ENCODE peak calls at places on chromosome 22, in four cellular contexts. I is H1, M is HepG2, B is GM12878. D is an unnamed sample. For H3K9me3, the result is how much of the 10 kb centered on the place peaks cover.

GRCh38 chr22:43895986-43896645 is 4.3 kb upstream of the PNPLA5 start:
- DNase-seq in I (no peak), M (no peak), B (no peak), D (no peak)

GRCh38 chr22:38879961-38880360 is 7.9 kb upstream of the CBX6 start:
- DNase-seq in I (no peak), M (no peak), B (no peak), D (no peak)

GRCh38 chr22:19802881-19803735 is 42.5 kb downstream of the TBX1 start:
- DNase-seq in I (no peak), M (no peak), B (no peak), D (no peak)

GRCh38 chr22:49934144-49934890 is 15.9 kb downstream of the CRELD2 start:
- DNase-seq in I (no peak), M (no peak), B (no peak), D (no peak)

GRCh38 chr22:22976033-22976922 is 88.7 kb downstream of the IGLL5 start:
- DNase-seq in I (no peak), M (peak), B (no peak), D (no peak)

GRCh38 chr22:19703869-19704268 is 10.4 kb upstream of the SEPTIN5 start:
- DNase-seq in I (no peak), M (no peak), B (no peak), D (no peak)

GRCh38 chr22:31526275-31526674 is 29.9 kb downstream of the SFI1 start:
- DNase-seq in I (no peak), M (no peak), B (no peak), D (no peak)

GRCh38 chr22:32355760-32356159 is 1.9 kb upstream of the RFPL3 start:
- DNase-seq in I (no peak), M (peak), B (no peak), D (peak)

GRCh38 chr22:22243033-22243680 is 1.4 kb upstream of the VPREB1 start:
- DNase-seq in I (no peak), M (no peak), B (no peak), D (no peak)

GRCh38 chr22:46116491-46116958 is 33.8 kb upstream of the PPARA start:
- DNase-seq in I (peak), M (peak), B (peak), D (peak)

GRCh38 chr22:30634477-30635233 is 926 bp upstream of the SLC35E4 start:
- DNase-seq in I (peak), M (peak), B (peak), D (peak)

GRCh38 chr22:45334068-45334467 is 24.3 kb downstream of the FAM118A start:
- DNase-seq in I (no peak), M (no peak), B (no peak), D (no peak)

GRCh38 chr22:41910599-41911291 is 4.1 kb downstream of the SHISA8 start:
- DNase-seq in I (no peak), M (no peak), B (no peak), D (no peak)

GRCh38 chr22:37184380-37184755 is 3.7 kb downstream of the C1QTNF6 start:
- DNase-seq in I (no peak), M (no peak), B (no peak), D (no peak)

GRCh38 chr22:36369004-36369921 is 18.5 kb downstream of the MYH9 start:
- DNase-seq in I (no peak), M (no peak), B (no peak), D (no peak)

GRCh38 chr22:38479096-38479840 is 11.4 kb downstream of the KDELR3 start:
- DNase-seq in I (no peak), M (no peak), B (no peak), D (no peak)

GRCh38 chr22:23670378-23671295 is 20.2 kb upstream of the RGL4 start:
- DNase-seq in I (no peak), M (no peak), B (no peak), D (no peak)

GRCh38 chr22:23268877-23269276 is 88.6 kb downstream of the BCR start:
- DNase-seq in I (no peak), M (no peak), B (no peak), D (no peak)

GRCh38 chr22:33922268-33922667 is 2.0 kb upstream of the LARGE1 start:
- DNase-seq in I (no peak), M (peak), B (no peak), D (peak)

GRCh38 chr22:22865311-22866072 is 22.1 kb upstream of the IGLL5 start:
- DNase-seq in I (no peak), M (no peak), B (no peak), D (no peak)

DNA sequence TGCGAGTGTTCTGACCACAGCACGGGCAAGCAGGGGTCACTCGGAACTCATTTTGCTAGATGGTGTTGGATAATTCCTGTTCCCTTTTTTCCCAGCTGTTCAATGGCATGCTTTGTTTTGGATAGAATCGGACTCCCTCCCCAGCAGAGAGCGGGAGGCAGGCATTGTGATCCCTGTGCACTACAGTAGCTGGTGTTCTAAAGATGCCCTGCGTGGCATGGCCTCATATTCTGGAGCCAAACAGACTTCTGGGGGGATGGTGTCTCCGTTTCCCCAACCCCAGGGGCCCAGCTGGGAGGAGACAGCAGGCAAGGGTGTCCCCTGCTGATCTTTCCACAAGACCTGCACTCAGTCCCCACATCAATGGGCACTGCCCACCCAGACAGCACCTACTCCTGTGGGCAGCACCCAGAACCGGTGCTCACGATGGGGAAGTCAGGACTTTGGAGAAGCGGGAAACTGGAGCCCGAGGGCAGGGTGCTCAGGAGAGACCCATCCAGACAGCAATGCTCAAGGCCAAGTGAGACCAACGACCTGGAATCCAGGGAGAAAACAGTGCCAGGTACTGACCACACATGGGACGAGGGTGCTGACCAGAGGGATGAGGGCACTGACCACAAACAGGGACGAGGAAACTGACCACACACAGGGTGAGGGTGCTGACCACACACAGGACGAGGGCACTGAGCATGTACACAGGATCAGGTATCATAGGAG is 934.9 kb downstream of the BRD1 start:
- DNase-seq in I (no peak), M (no peak), B (no peak), D (no peak)
- H3K9me3 ChIP-seq in I (under half), M (under half), B (under half), D (under half)

GRCh38 chr22:25067851-25068421 is 115.4 kb downstream of the KIAA1671 start:
- DNase-seq in I (no peak), M (no peak), B (no peak), D (no peak)
- TF ChIP-seq SUZ12 in I (no peak), M (no peak), B (no peak), D (no peak)

GRCh38 chr22:48863965-48864538 is 963.6 kb downstream of the BRD1 start:
- DNase-seq in I (no peak), M (no peak), B (no peak), D (no peak)

GRCh38 chr22:48857202-48857805 is 970.4 kb downstream of the BRD1 start:
- DNase-seq in I (no peak), M (no peak), B (no peak), D (no peak)

GRCh38 chr22:48858121-48858520 is 969.6 kb downstream of the BRD1 start:
- DNase-seq in I (no peak), M (no peak), B (no peak), D (no peak)

GRCh38 chr22:48858856-48859255 is 968.8 kb downstream of the BRD1 start:
- DNase-seq in I (no peak), M (no peak), B (no peak), D (no peak)

GRCh38 chr22:48860557-48860956 is 967.1 kb downstream of the BRD1 start:
- DNase-seq in I (no peak), M (no peak), B (no peak), D (no peak)
- H3K9me3 ChIP-seq in I (under half), M (under half), B (under half), D (under half)

DNA sequence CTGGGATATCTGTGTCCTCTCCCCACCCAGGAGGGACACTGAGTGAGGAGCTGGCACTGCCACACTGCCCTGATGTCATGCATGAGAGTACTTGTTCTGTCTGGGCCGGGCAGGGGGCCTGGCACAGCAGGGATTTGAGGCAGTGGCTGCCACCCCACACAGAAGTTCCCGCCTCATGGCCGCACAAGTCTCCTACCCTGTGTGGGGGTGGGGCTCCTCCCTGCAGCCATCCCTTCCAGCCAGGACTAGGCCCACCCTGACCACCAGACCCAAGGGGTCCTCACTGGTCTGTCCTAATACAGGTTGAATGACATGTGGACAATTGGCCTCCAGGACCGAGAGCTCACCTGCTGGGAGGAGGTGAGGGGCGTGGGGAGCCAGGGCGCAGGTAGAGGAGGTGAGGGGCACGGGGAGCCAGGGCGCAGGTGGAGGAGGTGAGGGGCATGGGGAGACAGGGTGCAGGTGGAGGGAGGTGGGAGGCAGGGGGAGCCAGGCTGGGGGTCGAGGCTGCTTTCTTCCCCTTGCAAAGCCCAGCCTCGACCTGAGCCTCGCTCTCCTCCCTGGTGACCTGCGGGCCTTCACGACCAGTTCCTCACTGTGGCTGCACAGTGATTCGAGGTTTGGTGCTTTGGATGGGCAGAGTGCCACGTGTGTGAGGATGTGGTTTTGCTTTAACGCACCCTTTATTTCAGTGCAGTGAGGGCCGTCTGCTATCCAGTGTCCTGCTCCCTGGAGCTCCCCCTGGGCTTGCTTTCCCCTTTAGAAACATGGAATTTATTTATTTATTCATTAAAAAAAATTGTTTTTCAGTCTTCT is 7.4 kb downstream of the LZTR1 start:
- DNase-seq in I (no peak), M (no peak), B (no peak), D (no peak)
- TF ChIP-seq SUZ12 in I (no peak), M (no peak), B (no peak), D (no peak)

DNA sequence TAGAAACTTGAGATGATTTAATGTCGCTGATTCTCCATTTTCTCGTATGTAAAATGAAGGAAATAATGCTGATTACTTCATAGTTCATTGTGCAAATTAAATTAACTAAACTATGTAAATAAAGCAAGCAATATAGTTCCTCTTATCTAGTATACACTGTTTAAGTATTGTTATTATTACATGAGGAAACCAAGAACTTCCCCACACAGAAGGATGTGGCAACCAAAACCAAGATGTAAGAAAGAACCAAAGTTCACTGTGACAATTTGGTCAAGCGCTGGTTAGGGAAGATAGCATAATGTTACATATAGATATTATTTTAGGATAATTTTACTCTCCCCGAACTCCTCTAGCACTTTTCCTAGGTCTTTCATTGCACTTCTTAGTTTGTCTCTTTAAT is 103.2 kb downstream of the XKR3 start:
- DNase-seq in I (no peak), M (no peak), B (no peak), D (no peak)
- H3K9me3 ChIP-seq in I (under half), M (under half), B (under half), D (under half)

DNA sequence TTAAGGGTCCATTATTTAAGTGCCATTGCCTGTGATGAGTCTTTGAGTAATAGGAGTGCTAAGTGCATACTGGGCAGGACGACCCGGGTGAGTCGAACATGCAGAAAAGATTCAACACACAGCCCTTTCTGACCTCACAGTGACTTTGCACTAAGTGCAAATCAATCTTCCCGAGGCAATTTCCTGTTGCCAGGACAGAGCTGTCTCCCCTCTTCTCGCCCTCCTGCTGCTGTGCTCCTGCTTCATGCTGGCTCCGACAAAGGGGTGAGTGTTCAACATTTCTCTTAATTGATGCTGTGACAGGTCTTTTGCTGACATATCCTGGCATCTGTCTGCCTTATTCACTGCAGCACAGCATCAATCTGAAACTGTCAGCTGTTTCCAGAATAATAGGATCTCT is 42.0 kb downstream of the MCHR1 start:
- DNase-seq in I (no peak), M (peak), B (no peak), D (no peak)
- TF ChIP-seq SUZ12 in I (no peak), M (no peak), B (no peak), D (no peak)

DNA sequence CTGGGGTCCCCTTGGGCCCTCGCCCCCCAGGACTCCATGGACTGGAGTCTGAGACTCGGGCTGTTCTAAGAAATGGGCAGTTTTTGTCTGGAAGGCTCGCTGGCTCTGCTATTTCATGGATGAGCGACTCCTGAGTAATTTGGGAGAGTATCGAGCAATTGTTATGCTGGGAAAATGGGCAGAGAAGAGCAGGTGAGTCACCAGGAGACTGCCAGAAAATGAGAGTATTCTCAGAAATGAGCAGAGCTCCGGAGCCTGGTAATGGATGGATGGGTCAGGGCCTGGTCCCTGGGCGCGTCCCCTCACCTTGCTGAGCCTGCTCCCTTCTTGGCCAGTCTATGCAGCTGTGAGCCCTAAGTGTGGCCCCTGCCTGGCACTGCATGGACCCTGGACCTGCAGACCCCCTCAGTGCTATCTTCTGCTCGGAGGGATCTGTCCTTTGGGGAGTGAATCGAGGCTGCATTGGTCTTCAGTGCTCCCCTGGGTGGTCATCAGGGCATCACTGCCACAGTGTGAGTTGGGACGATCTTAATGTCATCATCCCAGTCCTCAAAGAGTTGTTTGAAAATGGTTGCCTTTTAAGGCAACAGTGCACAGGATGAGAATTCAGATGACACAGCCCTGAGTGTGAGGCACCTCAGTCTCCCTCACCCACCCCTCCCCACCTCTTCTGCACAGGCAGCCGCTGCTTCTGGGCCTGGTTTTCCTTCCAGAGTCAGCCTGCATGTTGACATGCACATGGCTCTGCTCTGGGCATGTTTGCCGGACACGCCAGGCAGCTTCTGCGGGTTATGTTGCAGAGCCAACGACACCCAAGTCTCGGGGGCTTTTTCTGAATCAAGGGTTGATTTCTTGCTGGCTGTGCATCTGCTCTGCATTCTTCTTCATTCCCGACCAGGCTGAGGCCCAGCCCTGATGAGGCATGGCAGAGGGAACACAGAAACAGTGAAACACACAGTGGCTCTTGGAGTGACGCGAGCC is 519.0 kb downstream of the TBC1D22A start:
- DNase-seq in I (no peak), M (no peak), B (no peak), D (no peak)
- H3K9me3 ChIP-seq in I (half or more), M (under half), B (under half), D (under half)

GRCh38 chr22:28025866-28026575 is 107.0 kb upstream of the PITPNB start:
- DNase-seq in I (no peak), M (no peak), B (no peak), D (no peak)
- TF ChIP-seq SUZ12 in I (no peak), M (no peak), B (no peak), D (no peak)

GRCh38 chr22:48734961-48735360 is 1092.7 kb downstream of the BRD1 start:
- DNase-seq in I (no peak), M (no peak), B (no peak), D (no peak)
- H3K9me3 ChIP-seq in I (under half), M (under half), B (under half), D (under half)